ENCODE peak calls at places on chromosomes 1 and 21, in five cellular contexts. V is bronchial epithelial cell, U is brain microvascular endothelial cell, F is upper lobe of right lung, J is sigmoid colon. K is an unnamed sample.

GRCh38 chr1:3464649-3465025 is 10.2 kb downstream of the ARHGEF16 start:
- DNase-seq in U (no peak), F (peak; percentile 60), V (no peak), J (peak; percentile 46), K (peak; percentile 58)

GRCh38 chr21:35265170-35265877 is 216.2 kb upstream of the RUNX1 start:
- DNase-seq in V (peak; percentile 92), J (no peak), U (peak; percentile 68), F (no peak), K (no peak)

GRCh38 chr21:28235169-28235892 is 757.3 kb downstream of the LTN1 start:
- DNase-seq in U (no peak), J (peak; percentile 64), F (no peak), V (no peak), K (no peak)

GRCh38 chr1:62355095-62355494 is 35.9 kb upstream of the KANK4 start:
- DNase-seq in V (no peak), J (no peak), F (no peak), U (no peak), K (no peak)

GRCh38 chr1:114214016-114214415 is 60.3 kb upstream of the SYT6 start:
- DNase-seq in J (no peak), V (no peak), F (no peak), U (no peak), K (no peak)

GRCh38 chr1:174262747-174263241 is 103.5 kb downstream of the RABGAP1L start:
- DNase-seq in F (no peak), V (peak; percentile 58), U (peak; percentile 31), J (no peak), K (no peak)

GRCh38 chr1:84550826-84551225 is 23.4 kb downstream of the CTBS start:
- DNase-seq in F (no peak), U (no peak), J (no peak), V (no peak), K (no peak)

GRCh38 chr21:33427051-33427450 is 23.8 kb downstream of the IFNGR2 start:
- DNase-seq in F (peak; percentile 46), V (no peak), U (no peak), J (no peak), K (no peak)

GRCh38 chr1:225427249-225428065 is at the start of gene LBR:
- DNase-seq in V (no peak), U (no peak), F (peak; percentile 75), J (peak; percentile 77), K (no peak)

GRCh38 chr1:173395762-173396161 is 81.4 kb upstream of the PRDX6 start:
- DNase-seq in J (no peak), V (peak; percentile 39), F (no peak), U (no peak), K (no peak)

GRCh38 chr1:205907794-205908193 is 35.5 kb downstream of the SLC26A9 start:
- DNase-seq in V (peak; percentile 24), U (peak; percentile 25), F (no peak), J (no peak), K (no peak)
- TF ChIP-seq CTCF in V (peak; percentile 54), U (peak; percentile 83), F (peak; percentile 56), J (no peak), K (peak; percentile 74)

DNA sequence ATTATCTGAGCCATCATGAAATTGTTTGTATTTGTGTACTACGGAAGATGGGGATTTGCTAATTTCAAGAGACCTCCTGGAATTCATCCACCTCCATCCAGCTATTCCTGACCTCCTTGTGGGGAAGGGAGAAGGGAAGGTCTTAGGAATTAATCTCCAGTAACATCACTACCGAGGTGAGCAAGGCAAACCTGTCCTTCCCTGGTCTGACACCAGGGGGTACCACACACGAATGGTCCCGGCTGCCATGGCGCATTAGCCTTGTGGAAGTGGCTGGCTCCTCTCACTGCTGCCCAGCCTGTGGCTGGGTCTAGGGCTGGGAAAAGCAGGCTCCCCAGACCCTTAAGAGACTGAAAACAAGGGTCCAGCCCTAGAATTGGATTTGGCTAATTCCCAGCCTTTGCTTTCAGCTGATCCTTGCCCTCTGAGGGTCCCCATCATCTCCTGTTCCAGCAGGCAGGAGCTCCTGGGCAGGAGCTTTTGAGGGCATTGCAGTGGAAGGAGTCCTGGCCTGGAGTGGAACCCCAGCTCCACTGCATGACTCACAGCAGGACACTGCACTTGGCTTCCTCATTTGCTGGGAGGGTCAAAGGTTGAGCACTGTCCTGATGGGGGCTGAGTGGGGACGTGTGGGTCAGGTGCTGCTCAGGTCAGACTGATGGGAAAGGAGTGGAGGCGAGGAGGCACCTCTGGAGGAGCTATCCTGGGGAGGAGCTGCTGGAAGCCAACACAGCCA is 34.8 kb downstream of the RIMS3 start:
- DNase-seq in J (no peak), V (peak; percentile 17), U (peak; percentile 38), F (peak; percentile 61), K (no peak)
- TF ChIP-seq CTCF in J (no peak), V (peak; percentile 56), U (peak; percentile 75), F (peak; percentile 40), K (peak; percentile 61)

DNA sequence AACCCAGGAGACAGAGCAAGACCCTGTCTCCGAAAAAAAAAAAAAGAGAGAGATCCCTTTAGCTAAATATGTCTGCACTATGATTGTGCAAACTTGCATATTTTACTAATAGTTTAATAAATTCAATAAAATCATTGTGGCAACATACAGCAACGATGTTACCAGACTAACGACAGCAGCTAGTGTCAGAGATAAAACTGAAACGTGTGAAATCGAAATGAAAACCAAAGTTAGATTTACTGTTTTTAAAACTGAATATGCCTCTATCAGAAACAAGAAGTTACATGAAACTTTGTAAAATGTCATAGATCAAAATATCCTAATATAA is 54.9 kb downstream of the CD2 start:
- DNase-seq in U (no peak), F (no peak), J (no peak), V (no peak), K (no peak)
- TF ChIP-seq CTCF in U (no peak), F (no peak), J (no peak), V (no peak), K (no peak)

GRCh38 chr1:17765444-17766411 is 10.6 kb downstream of the ACTL8 start:
- DNase-seq in F (no peak), J (no peak), V (peak; percentile 35), U (peak; percentile 93), K (no peak)
- TF ChIP-seq CTCF in F (no peak), J (no peak), V (no peak), U (peak; percentile 4), K (no peak)

DNA sequence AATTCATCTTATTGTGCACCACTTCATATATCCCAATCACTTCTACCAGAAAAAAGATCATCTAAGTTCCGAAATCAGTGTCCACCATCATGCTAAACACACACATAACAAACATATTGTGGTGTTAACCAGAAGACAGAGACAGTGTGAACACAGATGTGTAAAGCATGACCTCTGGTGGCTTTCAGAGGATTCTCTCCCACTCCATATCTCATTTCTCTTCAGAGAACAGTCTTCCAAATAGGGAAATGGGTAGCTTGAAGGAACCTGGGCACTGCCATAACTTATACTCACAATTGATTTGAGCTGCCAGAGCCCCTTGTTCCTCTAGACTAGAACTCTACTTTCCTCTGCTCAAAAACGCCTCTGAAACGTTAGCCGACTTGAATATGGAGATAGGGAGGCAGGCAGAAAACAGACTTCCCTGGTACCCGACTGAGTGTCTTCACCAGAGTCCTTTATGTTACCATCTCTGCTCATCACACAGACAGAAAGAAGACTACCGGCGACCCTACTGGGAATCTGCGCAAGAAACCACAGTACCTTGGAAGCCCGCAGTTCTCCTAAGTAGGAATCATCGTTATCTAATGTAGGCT is 1.8 kb upstream of the ELAPOR1 start:
- DNase-seq in J (no peak), U (no peak), F (no peak), V (peak; percentile 46), K (no peak)
- TF ChIP-seq CTCF in J (no peak), U (peak; percentile 31), F (no peak), V (peak; percentile 35), K (no peak)

DNA sequence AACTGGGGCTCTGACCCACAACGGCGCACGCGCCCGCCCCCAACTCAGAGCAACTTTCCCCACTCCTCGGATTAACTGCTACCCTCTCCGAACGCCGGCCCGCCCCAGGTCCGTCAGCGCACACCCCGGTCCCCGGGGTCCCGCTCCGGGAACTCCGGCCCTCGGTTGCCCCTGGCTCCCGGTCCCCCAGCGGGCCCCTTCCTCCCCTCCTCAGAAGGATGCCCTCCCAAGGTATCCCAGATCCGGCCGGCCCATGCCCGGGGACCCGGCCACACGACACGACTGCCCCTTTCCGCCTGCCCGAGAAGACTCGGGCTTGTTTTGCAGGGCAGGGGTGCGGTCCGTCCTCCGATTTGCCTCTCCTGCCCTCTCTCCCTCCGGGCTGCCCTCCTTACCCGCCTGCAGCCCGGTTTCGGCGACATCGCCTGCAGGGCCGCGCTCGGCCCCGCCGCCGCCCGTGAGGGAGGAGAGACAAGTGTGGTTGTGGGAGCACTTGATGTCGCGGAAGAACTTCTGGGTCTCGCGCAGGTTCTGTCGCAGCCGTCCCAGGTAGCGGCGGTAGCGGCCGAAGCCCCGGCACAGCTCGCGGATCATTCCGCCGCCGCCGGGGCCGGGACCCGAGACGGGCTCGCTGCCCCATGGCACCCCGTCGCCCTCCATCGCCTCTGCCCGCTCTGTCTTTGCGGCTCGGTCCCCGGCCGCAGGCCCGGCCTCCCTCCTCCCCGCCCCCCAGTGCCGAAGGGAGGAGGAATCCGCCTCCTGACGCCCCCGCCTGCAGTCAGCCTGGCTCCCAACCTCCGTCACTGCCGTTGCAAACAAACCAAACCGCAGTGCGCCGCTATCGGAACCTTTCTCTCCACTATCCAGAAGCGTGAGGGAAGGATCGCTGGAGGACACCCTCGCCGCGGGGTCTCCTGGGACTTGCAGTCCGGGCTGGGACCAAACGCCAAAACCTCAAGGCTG is at the start of gene DSTYK:
- DNase-seq in V (peak; percentile 87), F (peak; percentile 95), J (peak; percentile 98), U (peak; percentile 95), K (peak; percentile 97)
- TF ChIP-seq CTCF in V (no peak), F (peak; percentile 5), J (no peak), U (no peak), K (no peak)

K was measured in chondrocyte.